ENCODE peak calls at places on chromosomes 11 and 22, in five cellular contexts. T is colonic mucosa, G is tibial artery, V is IMR-90, S is PC-3. I is an unnamed sample. For H3K4me1, the result is how much of the 10 kb centered on the place peaks cover.

GRCh38 chr11:2686360-2687222 is 13.2 kb downstream of the KCNQ1OT1 start:
- DNase-seq in V (no peak), T (no peak), G (no peak), S (no peak), I (no peak)

GRCh38 chr11:1310315-1310687 is 869 bp upstream of the TOLLIP start:
- DNase-seq in T (peak), V (no peak), G (no peak), S (no peak), I (peak)

GRCh38 chr11:70397983-70398833 is at the start of gene CTTN:
- DNase-seq in G (peak), V (peak), T (peak), S (peak), I (peak)

GRCh38 chr11:120546312-120547205 is 35.0 kb downstream of the GRIK4 start:
- DNase-seq in S (peak), G (peak), T (peak), V (peak), I (peak)

GRCh38 chr11:76107946-76108345 is 98.4 kb downstream of the WNT11 start:
- DNase-seq in V (no peak), S (no peak), G (no peak), T (no peak), I (no peak)

GRCh38 chr11:127000291-127000968 is at the start of gene KIRREL3:
- DNase-seq in V (peak), S (no peak), T (no peak), G (no peak), I (no peak)

GRCh38 chr11:34632105-34632780 is 11.3 kb downstream of the EHF start:
- DNase-seq in S (peak), T (no peak), V (no peak), G (no peak), I (no peak)

GRCh38 chr11:2298795-2299747 is 2.6 kb downstream of the C11orf21 start:
- DNase-seq in V (no peak), G (no peak), S (peak), T (peak), I (peak)

GRCh38 chr11:61756452-61757212 is 4.2 kb downstream of the MYRF start:
- DNase-seq in G (no peak), V (peak), S (peak), T (peak), I (peak)

GRCh38 chr22:27252282-27253049 is 549.1 kb downstream of the MN1 start:
- DNase-seq in V (peak), G (peak), T (no peak), S (peak), I (peak)

GRCh38 chr22:38879102-38879729 is 7.2 kb upstream of the CBX6 start:
- DNase-seq in S (no peak), T (no peak), G (no peak), V (no peak), I (no peak)

GRCh38 chr11:132050577-132051180 is 680.3 kb downstream of the NTM start:
- DNase-seq in T (no peak), G (no peak), S (no peak), V (peak), I (no peak)

GRCh38 chr11:69200331-69201047 is 44.8 kb downstream of the SMIM38 start:
- DNase-seq in S (no peak), G (no peak), V (no peak), T (no peak), I (no peak)

GRCh38 chr11:127133061-127133460 is 132.5 kb upstream of the KIRREL3 start:
- DNase-seq in T (no peak), G (no peak), V (no peak), S (no peak), I (no peak)

GRCh38 chr11:16099501-16099900 is 256.8 kb downstream of the SOX6 start:
- DNase-seq in S (no peak), G (no peak), V (no peak), T (no peak), I (peak)

GRCh38 chr22:38843716-38844660 is at the start of gene NPTXR:
- DNase-seq in T (no peak), V (peak), G (no peak), S (peak), I (peak)

GRCh38 chr22:49257551-49257951 is 570.1 kb downstream of the BRD1 start:
- DNase-seq in V (no peak), S (no peak), T (no peak), G (peak), I (no peak)

GRCh38 chr11:43852057-43852636 is 28.5 kb upstream of the ALKBH3 start:
- DNase-seq in T (peak), V (peak), S (peak), G (peak), I (peak)

GRCh38 chr11:69240332-69241074 is 53.5 kb upstream of the MYEOV start:
- DNase-seq in V (peak), T (peak), S (peak), G (peak), I (peak)

GRCh38 chr11:59678118-59678812 is 9.4 kb upstream of the PATL1 start:
- DNase-seq in G (no peak), S (no peak), V (no peak), T (no peak), I (no peak)

GRCh38 chr11:45590743-45591142 is 74.7 kb downstream of the CHST1 start:
- DNase-seq in G (peak), S (no peak), T (no peak), V (no peak), I (no peak)

GRCh38 chr11:8709002-8709672 is 26.5 kb downstream of the RPL27A start:
- DNase-seq in V (peak), T (peak), S (no peak), G (peak), I (no peak)

GRCh38 chr11:1473011-1473628 is 13.5 kb downstream of the MOB2 start:
- DNase-seq in S (no peak), T (no peak), G (no peak), V (no peak), I (no peak)

GRCh38 chr11:123194308-123195181 is 503 bp downstream of the CLMP start:
- DNase-seq in G (no peak), S (peak), V (peak), T (no peak), I (peak)

GRCh38 chr22:42991010-42991651 is 23.8 kb downstream of the PACSIN2 start:
- DNase-seq in S (peak), T (peak), G (no peak), V (peak), I (peak)

GRCh38 chr11:118106789-118107335 is 20.1 kb upstream of the SMIM35 start:
- DNase-seq in S (peak), V (no peak), T (no peak), G (no peak), I (no peak)

GRCh38 chr11:123588117-123588815 is 66.2 kb downstream of the SCN3B start:
- DNase-seq in V (no peak), S (no peak), T (peak), G (no peak), I (peak)

GRCh38 chr11:97860237-97860636 is 1160.5 kb upstream of the CNTN5 start:
- DNase-seq in T (no peak), V (no peak), G (no peak), S (no peak), I (no peak)

GRCh38 chr22:39312410-39312809 is 7.0 kb downstream of the RPL3 start:
- DNase-seq in G (no peak), S (no peak), T (no peak), V (no peak), I (no peak)

GRCh38 chr11:44094260-44094868 is 1.1 kb upstream of the EXT2 start:
- DNase-seq in G (peak), T (peak), S (peak), V (peak), I (peak)

GRCh38 chr22:43007519-43008102 is 7.3 kb downstream of the PACSIN2 start:
- DNase-seq in G (no peak), S (no peak), V (peak), T (peak), I (peak)

GRCh38 chr11:119144825-119145476 is 3.9 kb upstream of the ABCG4 start:
- DNase-seq in G (peak), V (peak), S (peak), T (peak), I (peak)

GRCh38 chr11:90593099-90593498 is 370.2 kb upstream of the CHORDC1 start:
- DNase-seq in G (no peak), T (no peak), S (no peak), V (no peak), I (no peak)

GRCh38 chr22:36863979-36864378 is 3.2 kb downstream of the NCF4 start:
- DNase-seq in G (no peak), V (no peak), T (no peak), S (no peak), I (no peak)

GRCh38 chr11:90286640-90287039 is 63.8 kb upstream of the CHORDC1 start:
- DNase-seq in V (no peak), G (no peak), T (no peak), S (no peak), I (no peak)

DNA sequence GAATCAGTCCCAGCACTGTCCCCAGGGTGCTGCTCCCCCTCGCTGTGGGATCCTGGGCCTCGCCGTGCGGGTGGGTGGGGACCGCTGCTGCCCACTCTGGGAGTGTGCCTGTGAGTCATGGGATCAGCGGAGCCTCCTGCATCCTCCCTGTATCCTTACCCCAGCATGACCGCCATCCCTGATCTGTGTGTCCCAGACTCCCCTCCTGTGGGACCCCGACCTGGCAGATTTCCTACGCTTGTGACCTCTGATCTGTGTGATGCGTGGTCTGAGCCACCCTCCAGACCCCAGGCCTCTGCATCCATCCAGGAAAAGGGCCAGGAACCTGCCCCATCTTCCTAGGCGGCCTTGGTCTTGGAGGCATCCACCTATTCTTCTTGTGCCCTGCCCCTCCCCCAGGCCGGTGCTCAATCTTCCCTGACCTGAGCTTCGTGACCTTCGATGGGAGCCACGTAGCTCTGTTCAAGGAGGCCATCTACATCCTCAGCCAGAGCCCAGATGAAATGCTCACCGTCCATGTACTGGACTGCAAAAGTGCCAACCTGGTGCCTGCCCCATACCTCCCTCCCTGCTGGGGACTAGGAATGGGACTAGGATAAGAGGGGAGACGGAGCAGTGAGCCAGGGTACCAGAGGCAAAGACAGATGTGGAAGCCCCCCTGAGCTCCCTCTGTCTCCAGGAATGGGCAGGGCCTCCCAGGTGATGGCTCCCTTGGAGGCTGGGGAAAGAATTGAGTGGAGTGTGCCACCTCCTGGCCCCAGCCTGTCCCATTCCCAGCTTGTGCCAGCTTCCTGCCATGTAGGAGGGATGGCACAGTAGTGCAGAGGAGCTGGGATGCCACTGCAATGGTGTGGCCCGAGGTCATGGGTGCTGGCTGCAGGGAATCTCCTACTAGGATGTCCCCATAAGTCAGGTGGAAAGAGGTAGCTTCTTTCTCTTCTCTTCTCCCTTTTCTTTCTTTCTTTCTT is 65.4 kb downstream of the OTOG start:
- DNase-seq in V (no peak), G (no peak), S (no peak), T (peak), I (no peak)
- H3K27ac ChIP-seq in V (no peak), G (no peak), S (no peak), T (no peak), I (no peak)

GRCh38 chr11:94153320-94153719 is 24.7 kb downstream of the PANX1 start:
- DNase-seq in S (no peak), G (no peak), V (no peak), T (no peak), I (no peak)

GRCh38 chr11:94152678-94153065 is 24.0 kb downstream of the PANX1 start:
- DNase-seq in S (no peak), V (no peak), G (no peak), T (no peak), I (no peak)

GRCh38 chr11:94151311-94151710 is 22.7 kb downstream of the PANX1 start:
- DNase-seq in V (no peak), S (no peak), G (no peak), T (no peak), I (no peak)

GRCh38 chr11:94150704-94151103 is 22.1 kb downstream of the PANX1 start:
- DNase-seq in G (no peak), V (no peak), S (no peak), T (no peak), I (no peak)

GRCh38 chr11:94151903-94152677 is 23.4 kb downstream of the PANX1 start:
- DNase-seq in T (no peak), V (peak), S (peak), G (peak), I (peak)
- H3K4me1 ChIP-seq in T (under half), V (under half), S (half or more), G (under half), I (under half)

DNA sequence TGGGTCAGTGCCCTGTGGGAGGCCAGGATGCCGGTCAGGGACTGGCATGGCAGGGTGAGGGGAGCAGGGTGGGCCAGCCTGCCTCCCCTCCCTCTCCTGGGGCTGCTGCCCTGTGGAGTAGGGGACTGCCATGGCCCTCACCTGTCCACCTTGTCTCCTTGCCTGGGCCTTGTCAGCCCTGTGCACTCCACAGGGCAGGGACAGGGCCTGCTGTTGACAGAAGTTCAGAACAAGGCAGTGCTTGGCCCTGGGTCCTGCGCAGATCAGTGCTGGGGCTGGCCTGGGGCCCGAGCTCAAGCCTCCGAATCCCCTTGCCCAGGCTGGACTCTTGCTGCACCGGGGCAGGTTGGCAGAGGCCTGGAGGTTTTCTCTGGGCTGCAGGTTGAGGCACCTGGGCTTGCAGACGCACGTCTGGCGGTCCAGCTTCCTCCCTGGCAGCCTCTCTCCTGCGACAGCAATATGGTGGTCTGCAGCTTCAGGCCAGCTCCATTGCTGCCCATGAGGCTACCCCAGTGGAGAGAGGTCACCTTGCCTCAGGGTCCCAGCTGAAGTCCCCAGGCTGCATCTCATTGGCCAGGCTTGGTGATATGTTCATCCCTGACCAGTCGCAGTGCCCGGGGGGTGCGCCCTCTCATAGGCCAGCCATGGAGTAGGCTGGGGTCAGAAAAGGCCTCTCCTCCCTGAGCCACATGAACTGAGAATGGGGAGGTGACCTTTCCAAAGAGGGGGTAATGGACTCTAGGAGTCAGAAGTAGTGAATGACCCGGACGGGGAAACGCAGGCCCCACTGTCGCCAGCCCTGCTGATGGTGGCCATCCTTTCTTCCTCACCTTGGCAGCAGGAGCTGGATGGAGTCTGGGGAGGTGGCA is 21.5 kb upstream of the CHKA start:
- DNase-seq in V (no peak), S (no peak), T (no peak), G (no peak), I (no peak)
- H3K27ac ChIP-seq in V (no peak), S (no peak), T (no peak), G (no peak), I (no peak)

DNA sequence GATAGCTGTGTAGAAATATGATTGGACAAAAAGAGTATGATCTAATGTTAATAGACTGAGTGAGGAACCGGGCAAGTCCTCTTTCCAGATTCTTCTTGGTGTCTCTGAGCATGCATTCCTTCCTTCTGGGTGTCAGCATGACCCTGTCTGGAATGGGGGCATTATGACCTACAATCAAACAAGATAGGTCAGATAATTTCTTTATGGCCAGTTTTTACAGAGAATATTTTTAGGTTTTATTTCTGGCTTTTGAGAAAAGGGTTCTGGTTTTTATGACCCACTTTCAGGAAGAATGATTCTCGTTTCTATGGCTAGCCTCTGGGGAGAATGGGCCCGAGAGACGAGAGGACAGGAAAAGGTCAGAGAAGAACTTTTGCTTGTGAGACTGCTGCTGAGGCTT is 383.7 kb downstream of the AASDHPPT start:
- DNase-seq in G (no peak), S (no peak), V (no peak), T (no peak), I (no peak)
- H3K4me1 ChIP-seq in G (under half), S (half or more), V (under half), T (under half), I (under half)

DNA sequence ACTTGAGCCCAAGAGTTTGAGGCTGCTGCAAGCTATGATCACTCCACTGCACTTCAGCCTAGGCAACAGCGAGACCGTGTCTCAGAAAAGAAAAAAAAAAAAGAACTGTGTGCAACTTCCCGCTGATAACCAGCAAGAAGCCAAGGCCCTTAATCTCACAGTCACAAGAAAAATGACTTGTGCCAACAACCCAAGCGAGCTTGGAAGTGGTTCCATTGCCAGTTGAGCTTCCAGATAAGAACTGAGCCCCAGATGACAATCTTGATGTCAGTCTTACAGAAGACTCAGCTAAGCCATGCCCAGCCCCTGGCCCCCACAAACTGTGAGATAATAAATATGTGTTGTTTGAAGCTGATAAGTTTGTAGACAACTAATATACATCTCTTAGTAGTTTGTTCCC is 85.8 kb downstream of the TIMP3 start:
- DNase-seq in G (no peak), V (no peak), S (no peak), T (no peak), I (no peak)
- H3K27ac ChIP-seq in G (no peak), V (no peak), S (no peak), T (no peak), I (no peak)

DNA sequence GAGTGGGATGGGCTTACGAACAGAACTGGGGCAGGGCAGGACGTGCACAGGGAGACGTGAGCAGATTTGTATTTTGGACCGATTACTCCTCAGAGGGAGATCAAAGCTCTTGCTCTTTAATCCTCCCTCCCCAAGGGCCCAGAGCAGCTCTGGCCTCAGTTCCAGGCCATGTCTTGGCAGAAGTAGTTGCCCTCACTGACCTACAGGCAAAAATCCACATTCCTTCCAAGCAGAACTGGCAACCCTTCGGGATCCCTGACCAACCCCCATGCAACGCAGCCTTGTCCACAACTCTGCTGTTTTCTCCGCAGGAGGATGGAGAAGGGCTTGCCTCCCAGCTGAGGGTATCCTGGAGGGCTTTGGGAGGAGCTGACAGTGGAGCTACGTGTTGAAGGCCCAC is 68.3 kb downstream of the PDE2A start:
- DNase-seq in S (no peak), T (no peak), G (no peak), V (no peak), I (no peak)
- H3K4me1 ChIP-seq in S (under half), T (under half), G (under half), V (under half), I (under half)

GRCh38 chr22:45997077-45997774 is 20.3 kb upstream of the WNT7B start:
- DNase-seq in T (peak), S (peak), V (peak), G (peak), I (peak)
- H3K27ac ChIP-seq in T (peak), S (peak), V (peak), G (peak), I (peak)